ENCODE peak calls at places on chromosome 18, in seven cellular contexts. One of them, this sample, is unnamed.

GRCh38 chr18:11909081-11909410 is 929 bp upstream of the MPPE1 start:
- DNase-seq in HCT116: no peak
- DNase-seq in SK-N-SH: no peak
- DNase-seq in GM12878: no peak
- DNase-seq in K562: no peak
- DNase-seq in HepG2: no peak
- DNase-seq in H1: no peak
- DNase-seq in this sample: no peak

GRCh38 chr18:52652451-52652850 is 312.5 kb downstream of the DCC start:
- DNase-seq in HepG2: no peak
- DNase-seq in K562: no peak
- DNase-seq in SK-N-SH: no peak
- DNase-seq in GM12878: no peak
- DNase-seq in HCT116: no peak
- DNase-seq in H1: no peak
- DNase-seq in this sample: no peak

GRCh38 chr18:58605027-58606020 is 23.6 kb downstream of the ALPK2 start:
- DNase-seq in H1: no peak
- DNase-seq in SK-N-SH: no peak
- DNase-seq in HepG2: peak; percentile 99
- DNase-seq in GM12878: peak; percentile 45
- DNase-seq in K562: no peak
- DNase-seq in HCT116: peak; percentile 56
- DNase-seq in this sample: no peak

GRCh38 chr18:79010802-79011201 is 31.2 kb downstream of the SALL3 start:
- DNase-seq in GM12878: no peak
- DNase-seq in SK-N-SH: no peak
- DNase-seq in K562: no peak
- DNase-seq in HepG2: no peak
- DNase-seq in HCT116: no peak
- DNase-seq in H1: no peak
- DNase-seq in this sample: no peak

GRCh38 chr18:46213295-46213694 is 109.1 kb downstream of the HAUS1 start:
- DNase-seq in K562: peak; percentile 20
- DNase-seq in HepG2: peak; percentile 5
- DNase-seq in GM12878: no peak
- DNase-seq in SK-N-SH: peak; percentile 17
- DNase-seq in HCT116: peak; percentile 21
- DNase-seq in H1: no peak
- DNase-seq in this sample: peak; percentile 2

GRCh38 chr18:22841840-22842239 is 91.3 kb upstream of the RBBP8 start:
- DNase-seq in K562: no peak
- DNase-seq in HCT116: no peak
- DNase-seq in GM12878: no peak
- DNase-seq in HepG2: no peak
- DNase-seq in SK-N-SH: no peak
- DNase-seq in H1: no peak
- DNase-seq in this sample: no peak

GRCh38 chr18:6054443-6054842 is 159.1 kb upstream of the TMEM200C start:
- DNase-seq in HepG2: no peak
- DNase-seq in K562: no peak
- DNase-seq in SK-N-SH: peak; percentile 46
- DNase-seq in GM12878: no peak
- DNase-seq in H1: no peak
- DNase-seq in HCT116: no peak
- DNase-seq in this sample: no peak

GRCh38 chr18:8912348-8913057 is 190.0 kb upstream of the NDUFV2 start:
- DNase-seq in K562: peak; percentile 81
- DNase-seq in H1: no peak
- DNase-seq in HCT116: no peak
- DNase-seq in GM12878: no peak
- DNase-seq in HepG2: no peak
- DNase-seq in SK-N-SH: no peak
- DNase-seq in this sample: no peak

GRCh38 chr18:49520661-49521145 is 33.7 kb upstream of the C18orf32 start:
- DNase-seq in HCT116: no peak
- DNase-seq in GM12878: no peak
- DNase-seq in SK-N-SH: no peak
- DNase-seq in H1: no peak
- DNase-seq in HepG2: no peak
- DNase-seq in K562: no peak
- DNase-seq in this sample: no peak

GRCh38 chr18:34993289-34993688 is 47.9 kb upstream of the MAPRE2 start:
- DNase-seq in SK-N-SH: no peak
- DNase-seq in HepG2: no peak
- DNase-seq in HCT116: no peak
- DNase-seq in H1: no peak
- DNase-seq in GM12878: no peak
- DNase-seq in K562: no peak
- DNase-seq in this sample: no peak

GRCh38 chr18:40124107-40124506 is 1830.9 kb upstream of the PIK3C3 start:
- DNase-seq in K562: no peak
- DNase-seq in HepG2: no peak
- DNase-seq in H1: no peak
- DNase-seq in SK-N-SH: no peak
- DNase-seq in GM12878: no peak
- DNase-seq in HCT116: no peak
- DNase-seq in this sample: no peak

GRCh38 chr18:56977284-56977683 is 169.6 kb upstream of the BOD1L2 start:
- DNase-seq in GM12878: no peak
- DNase-seq in HepG2: no peak
- DNase-seq in SK-N-SH: no peak
- DNase-seq in K562: no peak
- DNase-seq in H1: no peak
- DNase-seq in HCT116: no peak
- DNase-seq in this sample: no peak

GRCh38 chr18:80088036-80088435 is 21.0 kb upstream of the ADNP2 start:
- DNase-seq in H1: no peak
- DNase-seq in GM12878: no peak
- DNase-seq in HCT116: no peak
- DNase-seq in HepG2: no peak
- DNase-seq in K562: no peak
- DNase-seq in SK-N-SH: no peak
- DNase-seq in this sample: no peak

GRCh38 chr18:10687161-10687925 is 161.5 kb downstream of the NAPG start:
- DNase-seq in GM12878: no peak
- DNase-seq in HCT116: no peak
- DNase-seq in HepG2: no peak
- DNase-seq in K562: no peak
- DNase-seq in SK-N-SH: no peak
- DNase-seq in H1: no peak
- DNase-seq in this sample: no peak

GRCh38 chr18:50429207-50429948 is 54.5 kb downstream of the SKA1 start:
- DNase-seq in HCT116: peak; percentile 39
- DNase-seq in K562: peak; percentile 18
- DNase-seq in GM12878: no peak
- DNase-seq in HepG2: peak; percentile 18
- DNase-seq in H1: no peak
- DNase-seq in SK-N-SH: peak; percentile 37
- DNase-seq in this sample: peak; percentile 18

GRCh38 chr18:72727038-72727690 is 140.6 kb downstream of the NETO1 start:
- DNase-seq in GM12878: no peak
- DNase-seq in HepG2: no peak
- DNase-seq in HCT116: no peak
- DNase-seq in SK-N-SH: no peak
- DNase-seq in K562: no peak
- DNase-seq in H1: no peak
- DNase-seq in this sample: no peak

GRCh38 chr18:10579079-10579867 is 53.4 kb downstream of the NAPG start:
- DNase-seq in GM12878: no peak
- DNase-seq in K562: peak; percentile 12
- DNase-seq in HCT116: no peak
- DNase-seq in SK-N-SH: no peak
- DNase-seq in H1: no peak
- DNase-seq in HepG2: no peak
- DNase-seq in this sample: no peak

GRCh38 chr18:65788373-65788772 is 37.6 kb downstream of the CDH7 start:
- DNase-seq in H1: no peak
- DNase-seq in SK-N-SH: peak; percentile 14
- DNase-seq in HCT116: no peak
- DNase-seq in HepG2: peak; percentile 41
- DNase-seq in K562: no peak
- DNase-seq in GM12878: no peak
- DNase-seq in this sample: peak; percentile 36

GRCh38 chr18:79413901-79414300 is 18.2 kb downstream of the NFATC1 start:
- DNase-seq in HCT116: no peak
- DNase-seq in GM12878: no peak
- DNase-seq in K562: no peak
- DNase-seq in SK-N-SH: no peak
- DNase-seq in HepG2: no peak
- DNase-seq in H1: no peak
- DNase-seq in this sample: peak; percentile 57

GRCh38 chr18:37253424-37254255 is 312.0 kb downstream of the CELF4 start:
- DNase-seq in K562: peak; percentile 96
- DNase-seq in GM12878: no peak
- DNase-seq in HCT116: no peak
- DNase-seq in SK-N-SH: peak; percentile 83
- DNase-seq in H1: peak; percentile 78
- DNase-seq in HepG2: no peak
- DNase-seq in this sample: peak; percentile 21

GRCh38 chr18:36811955-36812354 is 16.8 kb downstream of the TPGS2 start:
- DNase-seq in SK-N-SH: no peak
- DNase-seq in H1: no peak
- DNase-seq in HepG2: no peak
- DNase-seq in GM12878: no peak
- DNase-seq in HCT116: no peak
- DNase-seq in K562: no peak
- DNase-seq in this sample: no peak

GRCh38 chr18:34802938-34803337 is 92.8 kb downstream of the DTNA start:
- DNase-seq in SK-N-SH: no peak
- DNase-seq in H1: no peak
- DNase-seq in GM12878: no peak
- DNase-seq in HepG2: no peak
- DNase-seq in K562: no peak
- DNase-seq in HCT116: no peak
- DNase-seq in this sample: no peak

GRCh38 chr18:62827397-62827796 is 112.1 kb downstream of the PHLPP1 start:
- DNase-seq in HCT116: no peak
- DNase-seq in GM12878: no peak
- DNase-seq in SK-N-SH: no peak
- DNase-seq in H1: no peak
- DNase-seq in K562: no peak
- DNase-seq in HepG2: no peak
- DNase-seq in this sample: no peak
- TF ChIP-seq JUND in HCT116: no peak
- TF ChIP-seq JUND in GM12878: no peak
- TF ChIP-seq JUND in SK-N-SH: no peak
- TF ChIP-seq JUND in H1: no peak
- TF ChIP-seq JUND in K562: no peak
- TF ChIP-seq JUND in HepG2: no peak
- TF ChIP-seq JUND in this sample: no peak

GRCh38 chr18:76429262-76430126 is 65.5 kb downstream of the ZNF516 start:
- DNase-seq in HepG2: no peak
- DNase-seq in K562: no peak
- DNase-seq in GM12878: no peak
- DNase-seq in H1: no peak
- DNase-seq in SK-N-SH: no peak
- DNase-seq in HCT116: no peak
- DNase-seq in this sample: no peak
- TF ChIP-seq JUND in HepG2: no peak
- TF ChIP-seq JUND in K562: no peak
- TF ChIP-seq JUND in GM12878: no peak
- TF ChIP-seq JUND in H1: no peak
- TF ChIP-seq JUND in SK-N-SH: no peak
- TF ChIP-seq JUND in HCT116: no peak
- TF ChIP-seq JUND in this sample: no peak

GRCh38 chr18:45044787-45045186 is 364.1 kb downstream of the SETBP1 start:
- DNase-seq in HCT116: no peak
- DNase-seq in H1: no peak
- DNase-seq in HepG2: no peak
- DNase-seq in SK-N-SH: no peak
- DNase-seq in GM12878: no peak
- DNase-seq in K562: no peak
- DNase-seq in this sample: no peak

GRCh38 chr18:45050712-45051639 is 370.3 kb downstream of the SETBP1 start:
- DNase-seq in HepG2: no peak
- DNase-seq in HCT116: no peak
- DNase-seq in K562: peak; percentile 7
- DNase-seq in GM12878: no peak
- DNase-seq in SK-N-SH: peak; percentile 12
- DNase-seq in H1: no peak
- DNase-seq in this sample: peak; percentile 6

GRCh38 chr18:45049548-45050307 is 369.0 kb downstream of the SETBP1 start:
- DNase-seq in HepG2: no peak
- DNase-seq in K562: no peak
- DNase-seq in HCT116: no peak
- DNase-seq in H1: no peak
- DNase-seq in SK-N-SH: no peak
- DNase-seq in GM12878: no peak
- DNase-seq in this sample: no peak

GRCh38 chr18:45046961-45047360 is 366.3 kb downstream of the SETBP1 start:
- DNase-seq in SK-N-SH: no peak
- DNase-seq in GM12878: no peak
- DNase-seq in HepG2: no peak
- DNase-seq in H1: no peak
- DNase-seq in HCT116: no peak
- DNase-seq in K562: no peak
- DNase-seq in this sample: no peak

GRCh38 chr18:45046226-45046625 is 365.5 kb downstream of the SETBP1 start:
- DNase-seq in HCT116: no peak
- DNase-seq in SK-N-SH: no peak
- DNase-seq in K562: no peak
- DNase-seq in GM12878: no peak
- DNase-seq in H1: no peak
- DNase-seq in HepG2: no peak
- DNase-seq in this sample: no peak
- TF ChIP-seq JUND in HCT116: no peak
- TF ChIP-seq JUND in SK-N-SH: no peak
- TF ChIP-seq JUND in K562: no peak
- TF ChIP-seq JUND in GM12878: no peak
- TF ChIP-seq JUND in H1: no peak
- TF ChIP-seq JUND in HepG2: no peak
- TF ChIP-seq JUND in this sample: no peak

GRCh38 chr18:32237024-32237423 is 47.2 kb downstream of the MEP1B start:
- DNase-seq in HepG2: no peak
- DNase-seq in HCT116: no peak
- DNase-seq in K562: no peak
- DNase-seq in H1: no peak
- DNase-seq in GM12878: no peak
- DNase-seq in SK-N-SH: no peak
- DNase-seq in this sample: no peak

GRCh38 chr18:32244863-32245262 is 55.0 kb downstream of the MEP1B start:
- DNase-seq in HCT116: no peak
- DNase-seq in H1: no peak
- DNase-seq in K562: no peak
- DNase-seq in GM12878: no peak
- DNase-seq in SK-N-SH: peak; percentile 63
- DNase-seq in HepG2: no peak
- DNase-seq in this sample: no peak

GRCh38 chr18:32238635-32239268 is 48.9 kb downstream of the MEP1B start:
- DNase-seq in K562: no peak
- DNase-seq in SK-N-SH: no peak
- DNase-seq in GM12878: no peak
- DNase-seq in H1: no peak
- DNase-seq in HCT116: no peak
- DNase-seq in HepG2: no peak
- DNase-seq in this sample: peak; percentile 6

GRCh38 chr18:32243358-32243757 is 53.5 kb downstream of the MEP1B start:
- DNase-seq in GM12878: no peak
- DNase-seq in SK-N-SH: no peak
- DNase-seq in H1: no peak
- DNase-seq in HCT116: no peak
- DNase-seq in HepG2: no peak
- DNase-seq in K562: no peak
- DNase-seq in this sample: no peak

GRCh38 chr18:32242395-32242794 is 52.6 kb downstream of the MEP1B start:
- DNase-seq in SK-N-SH: no peak
- DNase-seq in K562: no peak
- DNase-seq in HCT116: no peak
- DNase-seq in H1: no peak
- DNase-seq in HepG2: no peak
- DNase-seq in GM12878: no peak
- DNase-seq in this sample: no peak
- TF ChIP-seq JUND in SK-N-SH: no peak
- TF ChIP-seq JUND in K562: no peak
- TF ChIP-seq JUND in HCT116: no peak
- TF ChIP-seq JUND in H1: no peak
- TF ChIP-seq JUND in HepG2: no peak
- TF ChIP-seq JUND in GM12878: no peak
- TF ChIP-seq JUND in this sample: no peak

This sample was measured in T47D.